ENCODE peak calls at places on chromosome 5, in seven cellular contexts. H, U, Y, D, V, L and C are unnamed samples.
A peak's percentile ranks its signal among the peaks of the same experiment; 100 is the strongest.

GRCh38 chr5:171707441-171707790 is 78.2 kb upstream of the SMIM23 start:
- DNase-seq in Y (no peak), D (peak; percentile 17), V (no peak), H (no peak), U (no peak), L (no peak), C (no peak)

GRCh38 chr5:151766975-151767374 is 4.8 kb upstream of the G3BP1 start:
- DNase-seq in H (no peak), U (no peak), L (no peak), D (no peak), V (no peak), Y (no peak), C (no peak)

GRCh38 chr5:107476783-107477182 is 194.0 kb downstream of the EFNA5 start:
- DNase-seq in L (no peak), D (no peak), H (peak; percentile 21), U (no peak), V (no peak), Y (no peak), C (no peak)

GRCh38 chr5:140010798-140011197 is 32.3 kb downstream of the NRG2 start:
- DNase-seq in H (no peak), U (no peak), V (no peak), L (no peak), Y (no peak), D (no peak), C (no peak)

GRCh38 chr5:163321511-163321910 is 115.9 kb upstream of the CCNG1 start:
- DNase-seq in D (no peak), Y (no peak), H (no peak), U (no peak), L (no peak), V (no peak), C (no peak)

GRCh38 chr5:144060598-144060997 is 109.9 kb downstream of the YIPF5 start:
- DNase-seq in U (no peak), H (no peak), V (no peak), D (no peak), Y (no peak), L (peak; percentile 6), C (no peak)

GRCh38 chr5:173010547-173011464 is 27.2 kb downstream of the ATP6V0E1 start:
- DNase-seq in L (peak; percentile 16), U (no peak), D (no peak), H (no peak), Y (no peak), V (peak; percentile 63), C (no peak)

GRCh38 chr5:165631235-165631634 is 2125.8 kb downstream of the MAT2B start:
- DNase-seq in V (no peak), Y (no peak), U (no peak), H (no peak), L (no peak), D (no peak), C (no peak)

GRCh38 chr5:158194561-158194961 is 335.6 kb upstream of the CLINT1 start:
- DNase-seq in Y (no peak), H (no peak), U (peak; percentile 67), V (peak; percentile 40), D (no peak), L (no peak), C (no peak)

GRCh38 chr5:30605693-30606268 is 587.7 kb upstream of the CDH6 start:
- DNase-seq in L (no peak), D (no peak), Y (no peak), V (no peak), H (no peak), U (no peak), C (no peak)

GRCh38 chr5:142466195-142466951 is 141.6 kb upstream of the SPRY4 start:
- DNase-seq in L (peak; percentile 80), U (no peak), H (no peak), Y (no peak), D (peak; percentile 13), V (no peak), C (no peak)

GRCh38 chr5:127254729-127255284 is 35.8 kb upstream of the MEGF10 start:
- DNase-seq in U (no peak), V (no peak), Y (no peak), D (no peak), L (peak; percentile 95), H (no peak), C (no peak)

GRCh38 chr5:167582263-167582662 is 709.2 kb upstream of the WWC1 start:
- DNase-seq in L (peak; percentile 16), Y (no peak), D (no peak), U (no peak), V (no peak), H (no peak), C (no peak)

GRCh38 chr5:15914603-15915002 is 265.0 kb downstream of the MARCHF11 start:
- DNase-seq in L (no peak), U (no peak), H (no peak), Y (no peak), D (no peak), V (no peak), C (no peak)

GRCh38 chr5:135221696-135222095 is 177.3 kb downstream of the MACROH2A1 start:
- DNase-seq in D (no peak), H (no peak), Y (no peak), L (no peak), V (no peak), U (no peak), C (no peak)

GRCh38 chr5:23072179-23072578 is 219.0 kb upstream of the CDH12 start:
- DNase-seq in H (peak; percentile 15), D (no peak), V (no peak), L (no peak), Y (no peak), U (peak; percentile 19), C (no peak)

GRCh38 chr5:157607371-157608161 is 32.0 kb upstream of the ADAM19 start:
- DNase-seq in Y (no peak), U (no peak), H (no peak), V (no peak), D (no peak), L (peak; percentile 68), C (no peak)

GRCh38 chr5:171127314-171127713 is 181.7 kb upstream of the TLX3 start:
- DNase-seq in V (no peak), U (no peak), H (no peak), L (no peak), Y (no peak), D (no peak), C (no peak)

GRCh38 chr5:78628260-78629024 is 20.1 kb downstream of the LHFPL2 start:
- DNase-seq in U (peak; percentile 6), H (no peak), V (no peak), D (no peak), Y (no peak), L (peak; percentile 94), C (no peak)

GRCh38 chr5:73706963-73707362 is 81.0 kb downstream of the ARHGEF28 start:
- DNase-seq in V (no peak), Y (no peak), U (no peak), L (no peak), D (no peak), H (no peak), C (no peak)

GRCh38 chr5:132742158-132742557 is 4.8 kb upstream of the KIF3A start:
- DNase-seq in U (no peak), Y (no peak), D (no peak), L (no peak), V (no peak), H (no peak), C (no peak)

GRCh38 chr5:157369507-157369906 is 90.5 kb upstream of the NIPAL4 start:
- DNase-seq in U (no peak), Y (no peak), H (no peak), D (no peak), L (no peak), V (no peak), C (no peak)

GRCh38 chr5:177390363-177391300 is 6.4 kb downstream of the SLC34A1 start:
- DNase-seq in D (peak; percentile 86), V (peak; percentile 69), Y (peak; percentile 82), H (peak; percentile 92), L (peak; percentile 70), U (peak; percentile 81), C (peak; percentile 27)

GRCh38 chr5:90861843-90862586 is 303.4 kb downstream of the ADGRV1 start:
- DNase-seq in U (no peak), V (no peak), D (no peak), L (no peak), H (no peak), Y (no peak), C (no peak)